ENCODE peak calls at places on chromosome 14, in five cellular contexts. A is upper lobe of right lung, V is Caco-2, E is B cell, L is prostate gland. M is an unnamed sample.

GRCh38 chr14:42980419-42980818 is 1373.7 kb downstream of the LRFN5 start:
- DNase-seq in L (no peak), V (no peak), A (no peak), E (no peak), M (no peak)

GRCh38 chr14:97833291-97833690 is 1036.1 kb downstream of the VRK1 start:
- DNase-seq in A (no peak), E (no peak), L (no peak), V (no peak), M (no peak)

GRCh38 chr14:105889666-105890473 is 363.5 kb downstream of the TMEM121 start:
- DNase-seq in A (peak; percentile 57), V (no peak), E (no peak), L (no peak), M (no peak)

GRCh38 chr14:34489324-34489723 is 27.3 kb upstream of the SPTSSA start:
- DNase-seq in V (no peak), L (no peak), E (no peak), A (no peak), M (no peak)

GRCh38 chr14:64112859-64113258 is 181.3 kb downstream of the ESR2 start:
- DNase-seq in E (no peak), L (peak; percentile 31), V (no peak), A (no peak), M (no peak)

GRCh38 chr14:55850803-55851202 is 267.4 kb upstream of the PELI2 start:
- DNase-seq in A (no peak), V (no peak), L (no peak), E (no peak), M (no peak)

GRCh38 chr14:31038521-31039166 is 12.5 kb upstream of the STRN3 start:
- DNase-seq in V (no peak), L (no peak), E (no peak), A (no peak), M (no peak)

GRCh38 chr14:45838597-45838996 is 585.6 kb upstream of the MIS18BP1 start:
- DNase-seq in A (no peak), E (no peak), V (no peak), L (no peak), M (peak; percentile 4)

GRCh38 chr14:79333198-79333546 is 878.1 kb downstream of the DIO2 start:
- DNase-seq in V (no peak), L (no peak), A (no peak), E (no peak), M (no peak)

GRCh38 chr14:81771876-81772275 is 238.2 kb upstream of the SEL1L start:
- DNase-seq in A (no peak), E (no peak), V (no peak), L (no peak), M (no peak)

GRCh38 chr14:61555056-61555838 is 140.1 kb upstream of the HIF1A start:
- DNase-seq in L (no peak), A (no peak), E (no peak), V (no peak), M (no peak)

GRCh38 chr14:61841145-61841544 is 78.9 kb downstream of the SNAPC1 start:
- DNase-seq in L (no peak), E (no peak), A (no peak), V (no peak), M (no peak)

GRCh38 chr14:85250369-85250768 is 279.6 kb upstream of the FLRT2 start:
- DNase-seq in A (no peak), L (no peak), E (no peak), V (peak; percentile 39), M (no peak)

GRCh38 chr14:74401504-74402241 is 24.3 kb downstream of the SYNDIG1L start:
- DNase-seq in E (peak; percentile 88), V (peak; percentile 15), A (no peak), L (no peak), M (peak; percentile 84)

GRCh38 chr14:92412912-92413311 is 89.9 kb downstream of the SLC24A4 start:
- DNase-seq in A (no peak), E (no peak), V (no peak), L (peak; percentile 12), M (no peak)

DNA sequence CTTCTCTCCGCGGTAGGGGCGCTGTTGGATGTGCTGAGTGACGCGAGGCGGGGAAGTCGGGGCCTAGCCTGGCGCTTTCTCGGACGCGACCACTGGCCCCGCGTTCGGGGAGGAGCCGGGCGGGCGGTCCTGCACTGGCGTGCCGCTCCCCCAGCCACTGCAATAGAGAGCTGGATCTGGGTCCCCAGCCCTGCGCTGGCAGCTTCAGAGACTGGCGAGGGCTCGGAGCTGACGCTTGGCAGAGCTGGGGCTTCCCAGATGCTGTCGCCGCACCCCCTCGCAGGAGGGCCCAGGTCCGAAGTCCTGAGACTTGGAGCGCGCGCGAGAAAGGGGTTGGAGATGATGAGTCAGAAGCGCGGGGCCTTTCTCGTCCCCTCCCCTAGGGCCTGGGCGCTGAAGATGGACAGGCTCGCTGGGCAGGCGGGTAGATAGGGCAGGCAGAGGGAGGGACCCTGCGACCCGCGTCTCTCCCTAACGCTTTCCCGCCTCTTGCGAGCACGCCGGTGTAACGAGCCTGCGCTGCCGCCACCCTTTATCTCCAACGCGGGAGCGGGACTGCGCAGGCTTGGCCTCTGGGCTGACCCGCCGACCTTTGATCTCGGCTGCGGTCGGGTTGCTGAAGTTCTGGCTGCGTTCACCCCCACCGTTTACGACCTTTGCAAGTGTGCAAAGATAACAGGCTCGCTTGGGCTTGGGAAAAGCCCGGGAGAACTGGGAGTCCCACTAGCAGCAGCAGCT is 3.0 kb downstream of the TMEM253 start:
- DNase-seq in A (peak; percentile 97), V (peak; percentile 95), L (peak; percentile 96), E (peak; percentile 96), M (peak; percentile 95)
- TF ChIP-seq CTCF in A (peak; percentile 78), V (peak; percentile 59), L (peak; percentile 52), E (peak; percentile 76), M (peak; percentile 76)

GRCh38 chr14:90274019-90274418 is 17.7 kb downstream of the PSMC1 start:
- DNase-seq in V (no peak), E (no peak), A (no peak), L (no peak), M (no peak)
- TF ChIP-seq CTCF in V (no peak), E (no peak), A (no peak), L (no peak), M (no peak)

DNA sequence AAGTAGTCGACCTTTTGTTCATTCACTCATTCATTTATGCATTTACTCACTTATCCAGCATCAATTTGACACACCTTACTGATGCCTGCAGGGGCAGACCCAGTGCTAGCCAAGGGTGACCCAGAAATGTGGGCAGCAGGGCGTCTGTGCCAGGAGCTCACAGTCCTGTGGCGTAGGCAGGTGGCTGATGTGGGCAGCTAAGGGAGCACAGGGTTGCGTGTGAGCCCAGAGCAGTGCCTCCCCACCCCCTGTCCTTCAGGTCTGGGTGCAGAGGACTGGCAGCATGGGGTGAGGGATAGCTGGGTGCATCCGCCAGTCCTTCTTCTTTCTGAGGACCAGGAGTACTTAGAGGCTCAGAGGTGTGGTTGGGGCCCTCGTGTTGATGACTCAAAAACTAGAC is 64.1 kb downstream of the BEGAIN start:
- DNase-seq in V (no peak), L (no peak), A (peak; percentile 34), E (no peak), M (no peak)
- TF ChIP-seq CTCF in V (no peak), L (no peak), A (no peak), E (no peak), M (no peak)

DNA sequence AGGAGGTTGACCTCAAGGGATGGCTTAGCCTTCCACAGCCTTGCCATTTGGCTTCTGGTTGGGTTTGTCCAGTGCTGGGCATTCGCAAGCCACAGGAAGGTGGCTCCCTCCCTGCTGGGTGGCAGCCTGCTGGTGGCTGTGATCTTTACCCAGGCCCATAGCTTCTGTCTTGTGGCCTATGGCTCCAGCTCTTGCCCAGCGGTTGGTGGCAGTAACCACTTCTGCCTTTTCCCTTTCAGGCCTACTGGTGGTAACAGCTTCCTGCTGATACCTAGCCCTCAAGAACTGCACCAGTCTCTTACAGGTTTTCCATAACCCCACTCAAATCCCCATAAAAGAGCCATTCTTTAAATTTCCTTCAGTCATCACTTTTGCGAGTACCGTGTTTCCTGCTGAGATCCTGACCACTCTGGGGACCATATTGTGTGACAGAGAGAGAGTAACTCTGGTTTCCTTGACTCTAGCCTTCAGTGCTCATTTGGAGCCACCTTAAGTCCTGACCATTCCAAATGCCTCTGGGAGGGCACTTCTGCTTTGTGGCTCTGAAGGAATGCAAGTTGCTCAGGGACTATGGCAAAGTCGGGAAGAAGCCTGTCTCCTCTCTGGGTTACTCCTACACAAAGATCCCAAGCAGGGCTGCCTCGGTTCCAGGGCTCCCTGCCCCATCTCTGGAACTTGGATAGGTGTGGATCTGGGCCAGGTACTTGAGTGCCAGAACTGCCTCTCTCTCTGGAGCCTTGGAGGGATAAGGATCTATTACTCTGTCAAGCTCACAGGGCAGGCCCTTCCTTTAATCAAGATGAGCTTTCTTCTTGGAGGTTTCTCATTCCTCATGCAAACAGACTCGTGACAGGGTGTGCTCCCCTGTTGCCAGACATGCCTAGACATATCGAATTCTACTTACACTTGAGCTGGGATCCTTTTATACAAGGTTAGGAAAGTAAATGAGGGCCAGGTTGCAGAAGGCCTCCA is 2.9 kb upstream of the NYNRIN start:
- DNase-seq in A (no peak), L (peak; percentile 78), E (no peak), V (no peak), M (no peak)
- TF ChIP-seq CTCF in A (no peak), L (no peak), E (no peak), V (no peak), M (no peak)

DNA sequence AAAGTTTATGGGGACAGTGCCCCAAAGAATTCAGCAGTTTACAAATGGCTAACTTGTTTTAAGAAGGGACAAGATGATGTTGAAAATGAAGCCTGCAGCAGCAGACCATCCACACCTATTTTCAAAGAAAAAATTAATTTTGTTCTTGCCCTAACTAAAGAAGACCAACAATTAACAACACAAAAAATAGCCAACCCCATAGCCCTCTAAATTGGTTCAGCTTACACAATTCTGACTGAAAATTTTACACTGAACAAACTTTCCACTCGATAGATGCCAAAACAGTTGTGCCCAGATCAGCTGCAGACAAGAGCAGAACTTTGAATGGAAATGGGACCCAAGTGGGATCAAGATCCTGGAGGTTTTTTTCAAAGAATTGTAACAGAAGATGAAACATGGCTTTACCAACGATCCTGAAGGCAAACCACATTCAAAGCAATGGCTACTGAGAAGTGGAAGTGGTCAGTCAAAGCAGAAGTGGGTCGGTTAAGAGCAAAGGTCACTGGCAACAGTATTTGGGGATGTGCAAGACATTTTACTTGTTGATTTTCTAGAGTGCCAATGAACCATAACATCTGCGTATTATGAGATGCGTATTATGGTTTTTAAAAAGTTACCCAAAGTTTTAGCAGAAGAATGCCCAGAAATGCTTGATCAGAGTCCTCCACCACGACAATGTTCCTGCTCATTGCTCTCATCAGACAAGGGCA is 30.0 kb downstream of the SLC39A9 start:
- DNase-seq in L (no peak), V (no peak), E (no peak), A (no peak), M (no peak)
- TF ChIP-seq CTCF in L (no peak), V (no peak), E (no peak), A (no peak), M (no peak)

M was measured in GM13977.